ENCODE peak calls at places on chromosomes 2 and 18, in ten cellular contexts. O, V, P, H, I, T, G, W, K and Z are unnamed samples.
A peak's percentile ranks its signal among the peaks of the same experiment; 100 is the strongest.

GRCh38 chr2:102473020-102473419 is at the start of gene SLC9A4:
- DNase-seq in O (peak; percentile 62), V (no peak), P (no peak), H (peak; percentile 39), I (peak; percentile 27), T (peak; percentile 8), G (no peak), W (peak; percentile 73), K (no peak), Z (peak; percentile 61)

GRCh38 chr2:32342811-32343210 is 14.0 kb upstream of the BIRC6 start:
- DNase-seq in O (peak; percentile 66), V (no peak), P (no peak), H (peak; percentile 8), I (no peak), T (no peak), G (no peak), W (no peak), K (no peak), Z (no peak)

GRCh38 chr2:195985731-195986130 is 82.9 kb downstream of the DNAH7 start:
- DNase-seq in O (no peak), V (no peak), P (no peak), H (no peak), I (no peak), T (no peak), G (no peak), W (no peak), K (no peak), Z (no peak)

GRCh38 chr18:42976869-42977268 is 138.6 kb downstream of the RIT2 start:
- DNase-seq in O (no peak), V (no peak), P (no peak), H (no peak), I (no peak), T (no peak), G (no peak), W (no peak), K (no peak), Z (no peak)

GRCh38 chr2:64448069-64448468 is 5.9 kb upstream of the LGALSL start:
- DNase-seq in O (no peak), V (no peak), P (no peak), H (no peak), I (no peak), T (no peak), G (no peak), W (no peak), K (no peak), Z (no peak)

GRCh38 chr18:41853280-41853679 is 101.8 kb upstream of the PIK3C3 start:
- DNase-seq in O (no peak), V (no peak), P (no peak), H (no peak), I (no peak), T (no peak), G (no peak), W (no peak), K (no peak), Z (no peak)

GRCh38 chr2:213688129-213688528 is 403.9 kb downstream of the SPAG16 start:
- DNase-seq in O (no peak), V (no peak), P (no peak), H (no peak), I (no peak), T (no peak), G (no peak), W (no peak), K (no peak), Z (no peak)

GRCh38 chr18:63869374-63869773 is 18.1 kb upstream of the SERPINB2 start:
- DNase-seq in O (peak; percentile 64), V (no peak), P (no peak), H (no peak), I (no peak), T (no peak), G (no peak), W (no peak), K (no peak), Z (no peak)

GRCh38 chr2:232368311-232368731 is 10.2 kb upstream of the ALPP start:
- DNase-seq in O (no peak), V (peak; percentile 53), P (peak; percentile 34), H (peak; percentile 20), I (no peak), T (peak; percentile 21), G (no peak), W (no peak), K (no peak), Z (no peak)

GRCh38 chr2:44495544-44495943 is 133.8 kb downstream of the CAMKMT start:
- DNase-seq in O (no peak), V (no peak), P (no peak), H (no peak), I (no peak), T (no peak), G (no peak), W (no peak), K (no peak), Z (no peak)
- H3K27ac ChIP-seq in O (no peak overlapping the region), V (no peak overlapping the region), P (no peak overlapping the region), H (no peak overlapping the region), I (no peak overlapping the region), T (no peak overlapping the region), G (no peak overlapping the region), W (no peak overlapping the region), K (no peak overlapping the region), Z (no peak overlapping the region)

GRCh38 chr2:166439078-166439477 is 55.0 kb downstream of the SCN7A start:
- DNase-seq in O (no peak), V (no peak), P (no peak), H (no peak), I (no peak), T (no peak), G (no peak), W (no peak), K (no peak), Z (no peak)

GRCh38 chr2:166434491-166434890 is 58.7 kb upstream of the SCN9A start:
- DNase-seq in O (no peak), V (no peak), P (no peak), H (no peak), I (no peak), T (no peak), G (no peak), W (no peak), K (no peak), Z (no peak)

GRCh38 chr2:166436976-166437375 is 57.1 kb downstream of the SCN7A start:
- DNase-seq in O (no peak), V (no peak), P (no peak), H (no peak), I (no peak), T (no peak), G (peak; percentile 29), W (no peak), K (no peak), Z (no peak)

DNA sequence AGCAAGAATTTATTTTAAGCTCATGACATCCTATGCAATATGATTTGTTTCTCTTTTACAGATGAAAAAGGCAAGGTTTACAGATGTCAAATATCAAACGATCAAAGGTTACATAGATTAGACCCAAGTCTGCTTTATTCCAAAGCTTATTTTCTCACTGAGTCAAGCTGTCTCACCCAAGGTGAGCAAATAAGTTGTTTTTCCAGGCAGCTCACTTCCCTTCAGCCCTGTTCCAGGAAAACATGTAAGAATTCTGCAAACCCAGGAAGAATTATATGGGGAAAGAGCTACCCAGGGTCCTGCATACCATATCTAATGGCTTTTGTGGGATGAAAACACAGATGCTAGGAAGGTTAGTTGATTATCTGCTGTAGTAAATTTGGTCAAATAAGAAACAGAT is 57.7 kb upstream of the SCN9A start:
- DNase-seq in O (no peak), V (no peak), P (no peak), H (no peak), I (no peak), T (no peak), G (no peak), W (peak; percentile 10), K (no peak), Z (no peak)
- TF ChIP-seq CTCF in O (no peak), V (no peak), P (no peak), H (no peak), I (no peak), T (no peak), G (no peak), W (no peak), K (no peak), Z (no peak)

GRCh38 chr2:73239776-73240175 is 5.7 kb downstream of the CCT7 start:
- DNase-seq in O (peak; percentile 82), V (no peak), P (no peak), H (no peak), I (no peak), T (no peak), G (no peak), W (no peak), K (peak; percentile 16), Z (no peak)

GRCh38 chr2:73238976-73239375 is 4.9 kb downstream of the CCT7 start:
- DNase-seq in O (no peak), V (no peak), P (no peak), H (no peak), I (no peak), T (no peak), G (no peak), W (no peak), K (peak; percentile 5), Z (no peak)

GRCh38 chr2:73235315-73236028 is 1.4 kb downstream of the CCT7 start:
- DNase-seq in O (no peak), V (no peak), P (no peak), H (no peak), I (peak; percentile 34), T (no peak), G (no peak), W (no peak), K (peak; percentile 32), Z (no peak)

GRCh38 chr2:73237168-73237567 is 3.1 kb downstream of the CCT7 start:
- DNase-seq in O (no peak), V (no peak), P (no peak), H (no peak), I (no peak), T (no peak), G (no peak), W (no peak), K (no peak), Z (no peak)

GRCh38 chr2:73238149-73238548 is 4.0 kb downstream of the CCT7 start:
- DNase-seq in O (no peak), V (no peak), P (no peak), H (no peak), I (no peak), T (no peak), G (no peak), W (no peak), K (no peak), Z (no peak)
- H3K27ac ChIP-seq in O (peak overlapping the region; percentile 92), V (no peak overlapping the region), P (no peak overlapping the region), H (no peak overlapping the region), I (no peak overlapping the region), T (no peak overlapping the region), G (no peak overlapping the region), W (no peak overlapping the region), K (no peak overlapping the region), Z (no peak overlapping the region)

DNA sequence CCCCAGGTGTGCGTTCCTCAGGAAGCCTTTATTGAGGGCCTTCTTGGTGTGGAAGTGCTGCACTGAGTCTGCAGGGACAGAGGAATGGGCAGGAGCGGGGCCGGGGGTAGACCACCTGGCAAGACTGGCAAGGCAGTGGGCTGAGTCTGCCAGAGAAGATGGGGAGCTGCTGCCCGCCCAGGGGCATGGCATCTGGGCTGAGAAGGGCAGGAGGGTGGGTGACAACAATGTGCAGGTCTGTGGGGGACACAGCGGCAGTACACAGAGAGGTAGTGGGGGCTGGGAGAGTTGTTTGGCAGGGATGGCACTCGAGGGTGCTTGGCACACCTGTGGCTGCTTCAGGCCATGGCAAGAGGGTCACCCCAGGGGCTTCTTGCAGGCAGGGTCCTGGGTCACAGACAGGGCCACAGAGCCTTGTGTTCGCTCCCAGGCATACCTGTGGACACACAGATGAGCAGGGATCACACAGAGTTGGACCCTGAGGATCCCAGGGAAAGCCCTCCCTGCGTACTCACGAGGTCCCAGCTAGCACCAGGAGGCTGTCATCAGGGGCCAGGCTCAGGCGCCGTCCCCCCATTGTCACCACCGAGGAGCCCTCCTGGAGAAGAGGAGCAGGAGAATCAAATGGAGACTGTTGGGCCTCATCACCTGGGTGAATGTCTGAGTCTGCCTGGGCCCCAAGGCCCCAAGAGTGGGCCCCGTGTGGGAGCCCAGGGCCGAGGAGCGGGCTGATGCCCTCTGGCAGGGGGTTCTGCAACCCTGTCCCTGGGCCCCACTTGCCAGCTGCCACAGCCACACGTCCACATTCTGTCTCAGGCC is 3.4 kb upstream of the OXER1 start:
- DNase-seq in O (no peak), V (no peak), P (no peak), H (no peak), I (no peak), T (no peak), G (no peak), W (no peak), K (no peak), Z (no peak)
- TF ChIP-seq CTCF in O (no peak), V (no peak), P (no peak), H (no peak), I (no peak), T (no peak), G (no peak), W (no peak), K (no peak), Z (no peak)